ENCODE peak calls at places on chromosomes 12 and 14, in six cellular contexts. One of them, this sample, is unnamed.
A peak's percentile ranks its signal among the peaks of the same experiment; 100 is the strongest.

GRCh38 chr14:104130974-104131651 is 7.3 kb upstream of the KIF26A start:
- DNase-seq in stimulated activated CD4-positive, alpha-beta T cell treated with anti-CD3 and anti-CD28 coated beads, Interleukin-12 subunit alpha, Interleukin-12 subunit beta, amount 100 ng/mL, for 4 hours: no peak
- DNase-seq in RWPE1: peak; percentile 69
- DNase-seq in putamen: peak; percentile 39
- DNase-seq in NCI-H345: peak; percentile 89
- DNase-seq in AG09309: no peak
- DNase-seq in this sample: peak; percentile 49

GRCh38 chr14:37195327-37195726 is 2.4 kb upstream of the MIPOL1 start:
- DNase-seq in stimulated activated CD4-positive, alpha-beta T cell treated with anti-CD3 and anti-CD28 coated beads, Interleukin-12 subunit alpha, Interleukin-12 subunit beta, amount 100 ng/mL, for 4 hours: no peak
- DNase-seq in RWPE1: no peak
- DNase-seq in putamen: no peak
- DNase-seq in NCI-H345: no peak
- DNase-seq in AG09309: no peak
- DNase-seq in this sample: peak; percentile 67

GRCh38 chr12:107492393-107493134 is 193.0 kb upstream of the PWP1 start:
- DNase-seq in stimulated activated CD4-positive, alpha-beta T cell treated with anti-CD3 and anti-CD28 coated beads, Interleukin-12 subunit alpha, Interleukin-12 subunit beta, amount 100 ng/mL, for 4 hours: no peak
- DNase-seq in RWPE1: no peak
- DNase-seq in putamen: no peak
- DNase-seq in NCI-H345: no peak
- DNase-seq in AG09309: no peak
- DNase-seq in this sample: no peak

GRCh38 chr14:102859911-102860310 is 62.6 kb upstream of the AMN start:
- DNase-seq in stimulated activated CD4-positive, alpha-beta T cell treated with anti-CD3 and anti-CD28 coated beads, Interleukin-12 subunit alpha, Interleukin-12 subunit beta, amount 100 ng/mL, for 4 hours: no peak
- DNase-seq in RWPE1: no peak
- DNase-seq in putamen: no peak
- DNase-seq in NCI-H345: no peak
- DNase-seq in AG09309: no peak
- DNase-seq in this sample: no peak

GRCh38 chr12:45329238-45329637 is 113.3 kb downstream of the ANO6 start:
- DNase-seq in stimulated activated CD4-positive, alpha-beta T cell treated with anti-CD3 and anti-CD28 coated beads, Interleukin-12 subunit alpha, Interleukin-12 subunit beta, amount 100 ng/mL, for 4 hours: no peak
- DNase-seq in RWPE1: no peak
- DNase-seq in putamen: no peak
- DNase-seq in NCI-H345: no peak
- DNase-seq in AG09309: no peak
- DNase-seq in this sample: no peak

GRCh38 chr14:71586131-71586893 is 345.9 kb upstream of the RGS6 start:
- DNase-seq in stimulated activated CD4-positive, alpha-beta T cell treated with anti-CD3 and anti-CD28 coated beads, Interleukin-12 subunit alpha, Interleukin-12 subunit beta, amount 100 ng/mL, for 4 hours: no peak
- DNase-seq in RWPE1: no peak
- DNase-seq in putamen: peak; percentile 65
- DNase-seq in NCI-H345: no peak
- DNase-seq in AG09309: peak; percentile 21
- DNase-seq in this sample: no peak

GRCh38 chr12:48105321-48105866 is 485 bp downstream of the SENP1 start:
- DNase-seq in stimulated activated CD4-positive, alpha-beta T cell treated with anti-CD3 and anti-CD28 coated beads, Interleukin-12 subunit alpha, Interleukin-12 subunit beta, amount 100 ng/mL, for 4 hours: peak; percentile 45
- DNase-seq in RWPE1: peak; percentile 32
- DNase-seq in putamen: peak; percentile 42
- DNase-seq in NCI-H345: no peak
- DNase-seq in AG09309: no peak
- DNase-seq in this sample: no peak

GRCh38 chr14:72186461-72187035 is 254.3 kb downstream of the RGS6 start:
- DNase-seq in stimulated activated CD4-positive, alpha-beta T cell treated with anti-CD3 and anti-CD28 coated beads, Interleukin-12 subunit alpha, Interleukin-12 subunit beta, amount 100 ng/mL, for 4 hours: no peak
- DNase-seq in RWPE1: no peak
- DNase-seq in putamen: peak; percentile 27
- DNase-seq in NCI-H345: no peak
- DNase-seq in AG09309: no peak
- DNase-seq in this sample: no peak

GRCh38 chr14:69662636-69663321 is 51.4 kb downstream of the SUSD6 start:
- DNase-seq in stimulated activated CD4-positive, alpha-beta T cell treated with anti-CD3 and anti-CD28 coated beads, Interleukin-12 subunit alpha, Interleukin-12 subunit beta, amount 100 ng/mL, for 4 hours: no peak
- DNase-seq in RWPE1: no peak
- DNase-seq in putamen: no peak
- DNase-seq in NCI-H345: no peak
- DNase-seq in AG09309: no peak
- DNase-seq in this sample: no peak

GRCh38 chr12:77213316-77213715 is 147.9 kb upstream of the E2F7 start:
- DNase-seq in stimulated activated CD4-positive, alpha-beta T cell treated with anti-CD3 and anti-CD28 coated beads, Interleukin-12 subunit alpha, Interleukin-12 subunit beta, amount 100 ng/mL, for 4 hours: no peak
- DNase-seq in RWPE1: no peak
- DNase-seq in putamen: peak; percentile 71
- DNase-seq in NCI-H345: no peak
- DNase-seq in AG09309: no peak
- DNase-seq in this sample: no peak

GRCh38 chr12:131378176-131378842 is 332.6 kb upstream of the SFSWAP start:
- DNase-seq in stimulated activated CD4-positive, alpha-beta T cell treated with anti-CD3 and anti-CD28 coated beads, Interleukin-12 subunit alpha, Interleukin-12 subunit beta, amount 100 ng/mL, for 4 hours: no peak
- DNase-seq in RWPE1: no peak
- DNase-seq in putamen: no peak
- DNase-seq in NCI-H345: no peak
- DNase-seq in AG09309: no peak
- DNase-seq in this sample: no peak

GRCh38 chr12:129887047-129887568 is 16.7 kb downstream of the TMEM132D start:
- DNase-seq in stimulated activated CD4-positive, alpha-beta T cell treated with anti-CD3 and anti-CD28 coated beads, Interleukin-12 subunit alpha, Interleukin-12 subunit beta, amount 100 ng/mL, for 4 hours: no peak
- DNase-seq in RWPE1: no peak
- DNase-seq in putamen: no peak
- DNase-seq in NCI-H345: peak; percentile 93
- DNase-seq in AG09309: no peak
- DNase-seq in this sample: peak; percentile 76

GRCh38 chr12:16258963-16259362 is 18.5 kb downstream of the SLC15A5 start:
- DNase-seq in stimulated activated CD4-positive, alpha-beta T cell treated with anti-CD3 and anti-CD28 coated beads, Interleukin-12 subunit alpha, Interleukin-12 subunit beta, amount 100 ng/mL, for 4 hours: no peak
- DNase-seq in RWPE1: no peak
- DNase-seq in putamen: no peak
- DNase-seq in NCI-H345: no peak
- DNase-seq in AG09309: no peak
- DNase-seq in this sample: peak; percentile 5

GRCh38 chr12:124347805-124348658 is 53.1 kb downstream of the RFLNA start:
- DNase-seq in stimulated activated CD4-positive, alpha-beta T cell treated with anti-CD3 and anti-CD28 coated beads, Interleukin-12 subunit alpha, Interleukin-12 subunit beta, amount 100 ng/mL, for 4 hours: peak; percentile 26
- DNase-seq in RWPE1: no peak
- DNase-seq in putamen: no peak
- DNase-seq in NCI-H345: no peak
- DNase-seq in AG09309: no peak
- DNase-seq in this sample: no peak

GRCh38 chr12:6692888-6693287 is 3.7 kb upstream of the ZNF384 start:
- DNase-seq in stimulated activated CD4-positive, alpha-beta T cell treated with anti-CD3 and anti-CD28 coated beads, Interleukin-12 subunit alpha, Interleukin-12 subunit beta, amount 100 ng/mL, for 4 hours: no peak
- DNase-seq in RWPE1: no peak
- DNase-seq in putamen: no peak
- DNase-seq in NCI-H345: no peak
- DNase-seq in AG09309: no peak
- DNase-seq in this sample: no peak

GRCh38 chr14:54229136-54229535 is 167.7 kb upstream of the CDKN3 start:
- DNase-seq in stimulated activated CD4-positive, alpha-beta T cell treated with anti-CD3 and anti-CD28 coated beads, Interleukin-12 subunit alpha, Interleukin-12 subunit beta, amount 100 ng/mL, for 4 hours: no peak
- DNase-seq in RWPE1: no peak
- DNase-seq in putamen: no peak
- DNase-seq in NCI-H345: no peak
- DNase-seq in AG09309: no peak
- DNase-seq in this sample: no peak

GRCh38 chr12:79547044-79547734 is 143.6 kb downstream of the PAWR start:
- DNase-seq in stimulated activated CD4-positive, alpha-beta T cell treated with anti-CD3 and anti-CD28 coated beads, Interleukin-12 subunit alpha, Interleukin-12 subunit beta, amount 100 ng/mL, for 4 hours: no peak
- DNase-seq in RWPE1: peak; percentile 91
- DNase-seq in putamen: no peak
- DNase-seq in NCI-H345: no peak
- DNase-seq in AG09309: peak; percentile 71
- DNase-seq in this sample: peak; percentile 95

GRCh38 chr12:23197266-23197665 is 572.3 kb downstream of the ETNK1 start:
- DNase-seq in stimulated activated CD4-positive, alpha-beta T cell treated with anti-CD3 and anti-CD28 coated beads, Interleukin-12 subunit alpha, Interleukin-12 subunit beta, amount 100 ng/mL, for 4 hours: no peak
- DNase-seq in RWPE1: no peak
- DNase-seq in putamen: no peak
- DNase-seq in NCI-H345: no peak
- DNase-seq in AG09309: no peak
- DNase-seq in this sample: peak; percentile 17

GRCh38 chr12:117155278-117156060 is 34.8 kb downstream of the FBXO21 start:
- DNase-seq in stimulated activated CD4-positive, alpha-beta T cell treated with anti-CD3 and anti-CD28 coated beads, Interleukin-12 subunit alpha, Interleukin-12 subunit beta, amount 100 ng/mL, for 4 hours: peak; percentile 67
- DNase-seq in RWPE1: peak; percentile 94
- DNase-seq in putamen: peak; percentile 49
- DNase-seq in NCI-H345: peak; percentile 83
- DNase-seq in AG09309: no peak
- DNase-seq in this sample: peak; percentile 78

GRCh38 chr14:38199768-38200167 is 7.9 kb upstream of the SSTR1 start:
- DNase-seq in stimulated activated CD4-positive, alpha-beta T cell treated with anti-CD3 and anti-CD28 coated beads, Interleukin-12 subunit alpha, Interleukin-12 subunit beta, amount 100 ng/mL, for 4 hours: no peak
- DNase-seq in RWPE1: peak; percentile 24
- DNase-seq in putamen: no peak
- DNase-seq in NCI-H345: no peak
- DNase-seq in AG09309: no peak
- DNase-seq in this sample: no peak

GRCh38 chr12:131773582-131774221 is 54.5 kb upstream of the MMP17 start:
- DNase-seq in stimulated activated CD4-positive, alpha-beta T cell treated with anti-CD3 and anti-CD28 coated beads, Interleukin-12 subunit alpha, Interleukin-12 subunit beta, amount 100 ng/mL, for 4 hours: no peak
- DNase-seq in RWPE1: no peak
- DNase-seq in putamen: no peak
- DNase-seq in NCI-H345: no peak
- DNase-seq in AG09309: no peak
- DNase-seq in this sample: no peak

GRCh38 chr12:121378736-121379135 is 21.2 kb upstream of the RNF34 start:
- DNase-seq in stimulated activated CD4-positive, alpha-beta T cell treated with anti-CD3 and anti-CD28 coated beads, Interleukin-12 subunit alpha, Interleukin-12 subunit beta, amount 100 ng/mL, for 4 hours: no peak
- DNase-seq in RWPE1: no peak
- DNase-seq in putamen: no peak
- DNase-seq in NCI-H345: no peak
- DNase-seq in AG09309: no peak
- DNase-seq in this sample: no peak

GRCh38 chr12:48980953-48981756 is 3.0 kb downstream of the WNT1 start:
- DNase-seq in stimulated activated CD4-positive, alpha-beta T cell treated with anti-CD3 and anti-CD28 coated beads, Interleukin-12 subunit alpha, Interleukin-12 subunit beta, amount 100 ng/mL, for 4 hours: peak; percentile 23
- DNase-seq in RWPE1: no peak
- DNase-seq in putamen: no peak
- DNase-seq in NCI-H345: no peak
- DNase-seq in AG09309: no peak
- DNase-seq in this sample: no peak

GRCh38 chr12:116266220-116266619 is 11.3 kb downstream of the MED13L start:
- DNase-seq in stimulated activated CD4-positive, alpha-beta T cell treated with anti-CD3 and anti-CD28 coated beads, Interleukin-12 subunit alpha, Interleukin-12 subunit beta, amount 100 ng/mL, for 4 hours: no peak
- DNase-seq in RWPE1: no peak
- DNase-seq in putamen: no peak
- DNase-seq in NCI-H345: no peak
- DNase-seq in AG09309: no peak
- DNase-seq in this sample: peak; percentile 21